ENCODE peak calls at places on chromosomes 7 and 10, in nine cellular contexts. F is OCI-LY7; Y is NCI-H748 treated with DMSO at 0.1 percent for 48 hours; P is activated CD4-positive, alpha-beta T cell treated with anti-CD3 and anti-CD28 coated beads, Interleukin-2, amount 10 ng/mL, durations not matched to agents 7 days and 5 days; W is left ventricle myocardium inferior; C is stimulated activated CD4-positive, alpha-beta T cell treated with anti-CD3 and anti-CD28 coated beads, Interleukin-15, amount 100 ng/mL, for 1 hour; H is cardiac muscle cell; E is GM20000; X is NAMALWA. N is an unnamed sample.

GRCh38 chr7:22672892-22673637 is 53.9 kb upstream of the IL6 start:
- DNase-seq in C (no peak), W (no peak), Y (no peak), X (no peak), H (no peak), P (peak), E (no peak), F (no peak), N (no peak)

GRCh38 chr7:19674266-19674960 is 34.4 kb downstream of the POLR1F start:
- DNase-seq in E (no peak), X (no peak), P (no peak), F (no peak), C (no peak), Y (no peak), H (peak), W (no peak), N (no peak)

GRCh38 chr7:1882451-1882850 is 212.4 kb downstream of the ELFN1 start:
- DNase-seq in F (no peak), C (no peak), X (no peak), H (no peak), E (no peak), W (no peak), Y (no peak), P (no peak), N (no peak)

GRCh38 chr10:33330543-33331019 is 3.9 kb downstream of the NRP1 start:
- DNase-seq in P (peak), C (peak), X (peak), E (peak), F (peak), H (peak), W (peak), Y (peak), N (peak)

GRCh38 chr7:137978464-137979237 is 23.2 kb downstream of the CREB3L2 start:
- DNase-seq in H (peak), C (no peak), E (no peak), Y (no peak), F (no peak), W (peak), X (no peak), P (no peak), N (no peak)

GRCh38 chr7:42886129-42886528 is 25.7 kb downstream of the C7orf25 start:
- DNase-seq in C (no peak), F (peak), P (no peak), X (peak), Y (no peak), W (no peak), E (no peak), H (peak), N (no peak)

GRCh38 chr10:70984986-70985719 is 96.8 kb upstream of the PCBD1 start:
- DNase-seq in C (no peak), F (no peak), X (no peak), W (no peak), H (no peak), P (no peak), E (no peak), Y (no peak), N (no peak)

GRCh38 chr7:150941983-150942590 is 36.0 kb downstream of the KCNH2 start:
- DNase-seq in F (peak), H (peak), E (no peak), P (peak), C (peak), Y (no peak), X (peak), W (peak), N (no peak)

GRCh38 chr7:31029674-31030073 is 22.4 kb upstream of the ADCYAP1R1 start:
- DNase-seq in X (no peak), Y (no peak), E (no peak), H (no peak), F (no peak), P (no peak), W (no peak), C (no peak), N (no peak)

GRCh38 chr10:102773986-102774385 is 30.2 kb downstream of the WBP1L start:
- DNase-seq in P (peak), C (no peak), F (no peak), X (no peak), H (peak), Y (no peak), E (peak), W (peak), N (no peak)

GRCh38 chr7:106116162-106116704 is 4.1 kb upstream of the SYPL1 start:
- DNase-seq in Y (no peak), X (peak), E (no peak), H (no peak), C (no peak), P (no peak), W (no peak), F (peak), N (no peak)

GRCh38 chr10:47309403-47310089 is 9.5 kb downstream of the GDF10 start:
- DNase-seq in X (peak), Y (no peak), P (no peak), W (no peak), E (no peak), H (no peak), F (no peak), C (no peak), N (no peak)

GRCh38 chr7:6092953-6093354 is 61.8 kb downstream of the ANKRD61 start:
- DNase-seq in W (no peak), X (no peak), F (no peak), Y (no peak), P (no peak), E (no peak), H (no peak), C (no peak), N (no peak)

GRCh38 chr7:140540142-140540777 is 61.0 kb upstream of the MKRN1 start:
- DNase-seq in Y (no peak), W (no peak), E (no peak), F (no peak), X (no peak), C (no peak), P (no peak), H (no peak), N (no peak)

GRCh38 chr10:27743736-27744477 is 1.7 kb downstream of the MKX start:
- DNase-seq in P (no peak), H (peak), C (peak), Y (no peak), W (no peak), E (no peak), X (no peak), F (no peak), N (no peak)

GRCh38 chr10:99233680-99234018 is 2.0 kb downstream of the HPSE2 start:
- DNase-seq in Y (no peak), E (no peak), P (no peak), H (peak), F (no peak), C (no peak), W (no peak), X (no peak), N (no peak)

GRCh38 chr10:92242910-92243671 is 47.8 kb downstream of the CPEB3 start:
- DNase-seq in F (peak), C (no peak), X (peak), P (peak), E (peak), W (peak), H (peak), Y (peak), N (peak)

GRCh38 chr10:120979435-120980315 is 128.5 kb downstream of the WDR11 start:
- DNase-seq in Y (peak), P (peak), C (no peak), X (no peak), W (no peak), H (peak), F (no peak), E (no peak), N (peak)

GRCh38 chr10:88095291-88095721 is 231.9 kb downstream of the PTEN start:
- DNase-seq in W (no peak), F (no peak), E (no peak), Y (no peak), C (no peak), H (peak), P (no peak), X (no peak), N (no peak)

GRCh38 chr7:49327155-49327554 is 402.8 kb downstream of the CDC14C start:
- DNase-seq in E (no peak), C (no peak), X (no peak), W (no peak), H (no peak), Y (no peak), P (no peak), F (no peak), N (no peak)

GRCh38 chr10:102247724-102248123 is 2.4 kb downstream of the GBF1 start:
- DNase-seq in X (no peak), Y (no peak), E (no peak), P (no peak), F (no peak), C (no peak), W (no peak), H (no peak), N (no peak)

GRCh38 chr7:3897430-3898385 is 596.7 kb downstream of the SDK1 start:
- DNase-seq in X (peak), P (peak), F (peak), E (peak), Y (no peak), H (peak), C (peak), W (no peak), N (peak)

GRCh38 chr10:29124864-29125263 is 164.0 kb upstream of the LYZL1 start:
- DNase-seq in C (no peak), Y (no peak), P (no peak), E (no peak), W (no peak), F (no peak), X (no peak), H (no peak), N (no peak)

GRCh38 chr10:112721080-112721698 is 228.9 kb upstream of the TCF7L2 start:
- DNase-seq in E (peak), F (no peak), Y (peak), H (peak), W (no peak), C (no peak), P (peak), X (peak), N (peak)

GRCh38 chr10:121244791-121245190 is 353.5 kb downstream of the FGFR2 start:
- DNase-seq in P (no peak), W (no peak), E (no peak), F (no peak), H (no peak), C (no peak), Y (no peak), X (no peak), N (no peak)

GRCh38 chr10:79184141-79184625 is 115.4 kb downstream of the ZMIZ1 start:
- DNase-seq in W (no peak), Y (peak), P (no peak), E (no peak), H (peak), F (no peak), X (no peak), C (no peak), N (no peak)

GRCh38 chr10:63286754-63287264 is 153.7 kb downstream of the NRBF2 start:
- DNase-seq in P (no peak), W (no peak), Y (no peak), E (peak), F (no peak), X (no peak), C (no peak), H (no peak), N (no peak)

GRCh38 chr10:25363638-25364037 is 188.8 kb downstream of the GPR158 start:
- DNase-seq in E (no peak), W (no peak), F (no peak), Y (no peak), C (no peak), P (no peak), X (no peak), H (no peak), N (no peak)

GRCh38 chr10:73386583-73386982 is 27.3 kb downstream of the ANXA7 start:
- DNase-seq in W (no peak), X (no peak), F (no peak), Y (no peak), P (no peak), C (no peak), E (no peak), H (no peak), N (no peak)

GRCh38 chr10:35843524-35844171 is 201.6 kb upstream of the FZD8 start:
- DNase-seq in E (no peak), W (no peak), F (no peak), H (peak), X (no peak), C (no peak), P (no peak), Y (no peak), N (no peak)

GRCh38 chr10:61476529-61476928 is 23.3 kb upstream of the TMEM26 start:
- DNase-seq in H (no peak), Y (no peak), F (no peak), P (no peak), X (no peak), W (no peak), E (no peak), C (no peak), N (no peak)

GRCh38 chr10:63157845-63158624 is 24.9 kb downstream of the NRBF2 start:
- DNase-seq in P (peak), X (peak), W (no peak), H (peak), F (peak), C (no peak), E (peak), Y (peak), N (peak)

GRCh38 chr7:155073922-155074321 is 3.8 kb downstream of the HTR5A start:
- DNase-seq in F (no peak), X (no peak), P (no peak), Y (no peak), C (no peak), H (no peak), E (no peak), W (no peak), N (no peak)

N was measured in germinal center.